ENCODE peak calls at places on chromosomes 3 and 15, in six cellular contexts. One of them, this sample, is unnamed.

GRCh38 chr15:33742807-33743206 is 225.5 kb upstream of the CHRM5 start:
- DNase-seq in left ventricle myocardium inferior: no peak
- DNase-seq in AG10803: peak; percentile 84
- DNase-seq in OCI-LY7: no peak
- DNase-seq in bronchial epithelial cell: no peak
- DNase-seq in GM23338: no peak
- DNase-seq in this sample: no peak

GRCh38 chr15:78050851-78051250 is 26.7 kb downstream of the TBC1D2B start:
- DNase-seq in left ventricle myocardium inferior: no peak
- DNase-seq in AG10803: peak; percentile 55
- DNase-seq in OCI-LY7: no peak
- DNase-seq in bronchial epithelial cell: no peak
- DNase-seq in GM23338: no peak
- DNase-seq in this sample: no peak

GRCh38 chr15:29071193-29071906 is 185.6 kb downstream of the APBA2 start:
- DNase-seq in left ventricle myocardium inferior: no peak
- DNase-seq in AG10803: no peak
- DNase-seq in OCI-LY7: no peak
- DNase-seq in bronchial epithelial cell: no peak
- DNase-seq in GM23338: no peak
- DNase-seq in this sample: no peak

GRCh38 chr3:186259612-186260383 is 102.2 kb downstream of the DGKG start:
- DNase-seq in left ventricle myocardium inferior: peak; percentile 53
- DNase-seq in AG10803: peak; percentile 36
- DNase-seq in OCI-LY7: peak; percentile 84
- DNase-seq in bronchial epithelial cell: peak; percentile 86
- DNase-seq in GM23338: peak; percentile 96
- DNase-seq in this sample: peak; percentile 36

GRCh38 chr3:107431298-107432012 is 54.2 kb downstream of the CCDC54 start:
- DNase-seq in left ventricle myocardium inferior: peak; percentile 75
- DNase-seq in AG10803: peak; percentile 67
- DNase-seq in OCI-LY7: peak; percentile 43
- DNase-seq in bronchial epithelial cell: no peak
- DNase-seq in GM23338: peak; percentile 91
- DNase-seq in this sample: no peak

GRCh38 chr3:25173610-25174009 is 254.5 kb upstream of the RARB start:
- DNase-seq in left ventricle myocardium inferior: no peak
- DNase-seq in AG10803: no peak
- DNase-seq in OCI-LY7: no peak
- DNase-seq in bronchial epithelial cell: no peak
- DNase-seq in GM23338: no peak
- DNase-seq in this sample: no peak

GRCh38 chr3:45182915-45183881 is 37.0 kb upstream of the CDCP1 start:
- DNase-seq in left ventricle myocardium inferior: no peak
- DNase-seq in AG10803: peak; percentile 76
- DNase-seq in OCI-LY7: no peak
- DNase-seq in bronchial epithelial cell: peak; percentile 96
- DNase-seq in GM23338: peak; percentile 43
- DNase-seq in this sample: no peak

GRCh38 chr3:82783188-82783587 is 1021.7 kb upstream of the GBE1 start:
- DNase-seq in left ventricle myocardium inferior: no peak
- DNase-seq in AG10803: no peak
- DNase-seq in OCI-LY7: no peak
- DNase-seq in bronchial epithelial cell: no peak
- DNase-seq in GM23338: no peak
- DNase-seq in this sample: no peak

GRCh38 chr15:28956491-28956890 is 70.7 kb downstream of the APBA2 start:
- DNase-seq in left ventricle myocardium inferior: no peak
- DNase-seq in AG10803: no peak
- DNase-seq in OCI-LY7: no peak
- DNase-seq in bronchial epithelial cell: no peak
- DNase-seq in GM23338: no peak
- DNase-seq in this sample: no peak

GRCh38 chr15:36947035-36947719 is 153.2 kb downstream of the MEIS2 start:
- DNase-seq in left ventricle myocardium inferior: no peak
- DNase-seq in AG10803: no peak
- DNase-seq in OCI-LY7: no peak
- DNase-seq in bronchial epithelial cell: no peak
- DNase-seq in GM23338: no peak
- DNase-seq in this sample: no peak

GRCh38 chr3:170499562-170500156 is 81.0 kb downstream of the CLDN11 start:
- DNase-seq in left ventricle myocardium inferior: no peak
- DNase-seq in AG10803: peak; percentile 89
- DNase-seq in OCI-LY7: peak; percentile 25
- DNase-seq in bronchial epithelial cell: peak; percentile 49
- DNase-seq in GM23338: peak; percentile 70
- DNase-seq in this sample: no peak

GRCh38 chr3:135964160-135964955 is 1.2 kb upstream of the PPP2R3A start:
- DNase-seq in left ventricle myocardium inferior: no peak
- DNase-seq in AG10803: no peak
- DNase-seq in OCI-LY7: no peak
- DNase-seq in bronchial epithelial cell: no peak
- DNase-seq in GM23338: peak; percentile 60
- DNase-seq in this sample: no peak

GRCh38 chr15:66151809-66152208 is 101.7 kb downstream of the MEGF11 start:
- DNase-seq in left ventricle myocardium inferior: peak; percentile 16
- DNase-seq in AG10803: no peak
- DNase-seq in OCI-LY7: no peak
- DNase-seq in bronchial epithelial cell: no peak
- DNase-seq in GM23338: peak; percentile 57
- DNase-seq in this sample: no peak

GRCh38 chr3:60542981-60543380 is 708.3 kb downstream of the FHIT start:
- DNase-seq in left ventricle myocardium inferior: no peak
- DNase-seq in AG10803: no peak
- DNase-seq in OCI-LY7: no peak
- DNase-seq in bronchial epithelial cell: no peak
- DNase-seq in GM23338: no peak
- DNase-seq in this sample: no peak

GRCh38 chr3:127822166-127822835 is at the start of gene MGLL:
- DNase-seq in left ventricle myocardium inferior: peak; percentile 49
- DNase-seq in AG10803: peak; percentile 42
- DNase-seq in OCI-LY7: no peak
- DNase-seq in bronchial epithelial cell: peak; percentile 40
- DNase-seq in GM23338: peak; percentile 53
- DNase-seq in this sample: no peak

GRCh38 chr3:127820871-127821853 is 1.2 kb downstream of the MGLL start:
- DNase-seq in left ventricle myocardium inferior: peak; percentile 42
- DNase-seq in AG10803: peak; percentile 62
- DNase-seq in OCI-LY7: no peak
- DNase-seq in bronchial epithelial cell: no peak
- DNase-seq in GM23338: no peak
- DNase-seq in this sample: no peak

GRCh38 chr3:127819086-127819485 is 3.2 kb downstream of the MGLL start:
- DNase-seq in left ventricle myocardium inferior: no peak
- DNase-seq in AG10803: no peak
- DNase-seq in OCI-LY7: no peak
- DNase-seq in bronchial epithelial cell: no peak
- DNase-seq in GM23338: no peak
- DNase-seq in this sample: no peak

GRCh38 chr3:127819656-127820055 is 2.7 kb downstream of the MGLL start:
- DNase-seq in left ventricle myocardium inferior: no peak
- DNase-seq in AG10803: no peak
- DNase-seq in OCI-LY7: no peak
- DNase-seq in bronchial epithelial cell: no peak
- DNase-seq in GM23338: no peak
- DNase-seq in this sample: no peak

GRCh38 chr3:127820221-127820870 is 2.0 kb downstream of the MGLL start:
- DNase-seq in left ventricle myocardium inferior: no peak
- DNase-seq in AG10803: peak; percentile 64
- DNase-seq in OCI-LY7: no peak
- DNase-seq in bronchial epithelial cell: peak; percentile 78
- DNase-seq in GM23338: peak; percentile 32
- DNase-seq in this sample: no peak
- H3K4me3 ChIP-seq in left ventricle myocardium inferior: peak overlapping the region; percentile 95
- H3K4me3 ChIP-seq in AG10803: peak overlapping the region; percentile 34
- H3K4me3 ChIP-seq in OCI-LY7: no peak overlapping the region
- H3K4me3 ChIP-seq in bronchial epithelial cell: peak overlapping the region; percentile 10
- H3K4me3 ChIP-seq in GM23338: no peak overlapping the region
- H3K4me3 ChIP-seq in this sample: peak overlapping the region; percentile 39

GRCh38 chr3:46708401-46709146 is 7.4 kb downstream of the TMIE start:
- DNase-seq in left ventricle myocardium inferior: peak; percentile 13
- DNase-seq in AG10803: no peak
- DNase-seq in OCI-LY7: no peak
- DNase-seq in bronchial epithelial cell: no peak
- DNase-seq in GM23338: no peak
- DNase-seq in this sample: no peak

GRCh38 chr3:46707601-46708011 is 6.4 kb downstream of the TMIE start:
- DNase-seq in left ventricle myocardium inferior: peak; percentile 10
- DNase-seq in AG10803: no peak
- DNase-seq in OCI-LY7: no peak
- DNase-seq in bronchial epithelial cell: no peak
- DNase-seq in GM23338: no peak
- DNase-seq in this sample: no peak

GRCh38 chr3:46706771-46707582 is 5.8 kb downstream of the TMIE start:
- DNase-seq in left ventricle myocardium inferior: peak; percentile 11
- DNase-seq in AG10803: no peak
- DNase-seq in OCI-LY7: no peak
- DNase-seq in bronchial epithelial cell: no peak
- DNase-seq in GM23338: peak; percentile 31
- DNase-seq in this sample: no peak

GRCh38 chr3:46705022-46705530 is 3.9 kb downstream of the TMIE start:
- DNase-seq in left ventricle myocardium inferior: peak; percentile 73
- DNase-seq in AG10803: peak; percentile 63
- DNase-seq in OCI-LY7: peak; percentile 65
- DNase-seq in bronchial epithelial cell: peak; percentile 51
- DNase-seq in GM23338: peak; percentile 78
- DNase-seq in this sample: no peak

GRCh38 chr3:46705751-46706572 is 4.8 kb downstream of the TMIE start:
- DNase-seq in left ventricle myocardium inferior: peak; percentile 13
- DNase-seq in AG10803: peak; percentile 83
- DNase-seq in OCI-LY7: no peak
- DNase-seq in bronchial epithelial cell: peak; percentile 42
- DNase-seq in GM23338: no peak
- DNase-seq in this sample: peak; percentile 33
- TF ChIP-seq CTCF in left ventricle myocardium inferior: no peak
- TF ChIP-seq CTCF in AG10803: peak; percentile 44
- TF ChIP-seq CTCF in OCI-LY7: no peak
- TF ChIP-seq CTCF in bronchial epithelial cell: no peak
- TF ChIP-seq CTCF in GM23338: no peak
- TF ChIP-seq CTCF in this sample: peak; percentile 27

DNA sequence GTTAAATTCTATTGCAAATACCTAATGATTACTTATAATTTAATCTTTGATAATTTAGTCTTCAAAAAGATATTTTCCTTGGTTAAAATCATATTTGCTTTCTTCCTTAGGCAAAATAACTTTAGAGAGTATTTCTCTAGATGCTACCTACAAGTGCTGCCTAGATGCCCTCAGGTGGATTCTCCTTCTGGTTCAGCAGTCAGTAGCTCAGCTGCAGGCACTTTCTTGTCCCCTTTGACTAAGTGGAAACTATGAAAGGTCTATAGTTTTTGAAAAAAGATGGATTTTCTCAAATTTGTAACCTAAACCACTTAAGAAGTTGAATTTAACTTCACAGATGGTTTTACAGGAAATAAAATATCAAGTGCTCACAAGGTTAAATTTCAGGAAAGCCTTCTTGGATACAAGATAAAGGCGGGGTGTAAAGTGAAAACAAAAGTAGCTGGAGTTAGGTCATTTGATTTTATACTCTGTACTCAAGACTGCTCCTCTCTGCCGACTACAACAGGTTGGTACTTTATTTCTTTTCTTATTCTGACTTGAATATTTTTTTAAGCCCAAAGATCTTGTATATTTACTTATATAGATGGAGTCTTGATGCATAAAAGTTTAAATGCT is at the start of gene ACKR4:
- DNase-seq in left ventricle myocardium inferior: no peak
- DNase-seq in AG10803: peak; percentile 36
- DNase-seq in OCI-LY7: peak; percentile 44
- DNase-seq in bronchial epithelial cell: no peak
- DNase-seq in GM23338: no peak
- DNase-seq in this sample: no peak
- H3K4me3 ChIP-seq in left ventricle myocardium inferior: peak within 1 kb of the TSS; percentile 51
- H3K4me3 ChIP-seq in AG10803: peak within 1 kb of the TSS; percentile 59
- H3K4me3 ChIP-seq in OCI-LY7: peak within 1 kb of the TSS; percentile 68
- H3K4me3 ChIP-seq in bronchial epithelial cell: no peak within 1 kb of the TSS
- H3K4me3 ChIP-seq in GM23338: no peak within 1 kb of the TSS
- H3K4me3 ChIP-seq in this sample: no peak within 1 kb of the TSS

DNA sequence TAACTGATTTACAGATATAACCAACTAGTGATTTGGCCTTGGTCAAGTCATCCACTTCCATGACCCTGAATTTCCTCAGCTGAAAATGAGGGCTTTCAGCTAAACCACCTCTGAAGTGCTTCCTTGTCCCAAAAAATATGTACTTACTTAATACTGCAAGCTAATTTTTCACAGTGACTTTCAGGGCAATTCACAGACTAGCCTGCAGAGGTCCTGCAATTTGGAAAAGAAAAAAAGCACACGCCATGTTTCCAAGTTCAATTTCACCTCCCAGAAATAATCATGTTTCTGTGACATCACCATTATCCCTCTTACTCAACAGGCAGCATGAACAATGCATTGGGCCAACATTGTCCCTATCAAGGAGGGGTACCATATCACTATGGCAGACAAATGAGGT is 218.2 kb downstream of the SHOX2 start:
- DNase-seq in left ventricle myocardium inferior: no peak
- DNase-seq in AG10803: no peak
- DNase-seq in OCI-LY7: no peak
- DNase-seq in bronchial epithelial cell: no peak
- DNase-seq in GM23338: peak; percentile 21
- DNase-seq in this sample: no peak
- TF ChIP-seq CTCF in left ventricle myocardium inferior: no peak
- TF ChIP-seq CTCF in AG10803: no peak
- TF ChIP-seq CTCF in OCI-LY7: peak; percentile 27
- TF ChIP-seq CTCF in bronchial epithelial cell: no peak
- TF ChIP-seq CTCF in GM23338: peak; percentile 28
- TF ChIP-seq CTCF in this sample: no peak

GRCh38 chr3:32420138-32420981 is 28.7 kb downstream of the CMTM7 start:
- DNase-seq in left ventricle myocardium inferior: no peak
- DNase-seq in AG10803: no peak
- DNase-seq in OCI-LY7: peak; percentile 74
- DNase-seq in bronchial epithelial cell: peak; percentile 94
- DNase-seq in GM23338: peak; percentile 73
- DNase-seq in this sample: no peak
- H3K4me3 ChIP-seq in left ventricle myocardium inferior: no peak overlapping the region
- H3K4me3 ChIP-seq in AG10803: no peak overlapping the region
- H3K4me3 ChIP-seq in OCI-LY7: peak overlapping the region; percentile 47
- H3K4me3 ChIP-seq in bronchial epithelial cell: no peak overlapping the region
- H3K4me3 ChIP-seq in GM23338: no peak overlapping the region
- H3K4me3 ChIP-seq in this sample: no peak overlapping the region

GRCh38 chr15:100863406-100864198 is 16.0 kb upstream of the ALDH1A3 start:
- DNase-seq in left ventricle myocardium inferior: peak; percentile 74
- DNase-seq in AG10803: peak; percentile 69
- DNase-seq in OCI-LY7: no peak
- DNase-seq in bronchial epithelial cell: no peak
- DNase-seq in GM23338: no peak
- DNase-seq in this sample: no peak

GRCh38 chr15:100867476-100867875 is 12.2 kb upstream of the ALDH1A3 start:
- DNase-seq in left ventricle myocardium inferior: no peak
- DNase-seq in AG10803: no peak
- DNase-seq in OCI-LY7: no peak
- DNase-seq in bronchial epithelial cell: no peak
- DNase-seq in GM23338: no peak
- DNase-seq in this sample: no peak

GRCh38 chr15:100866386-100867330 is 13.0 kb upstream of the ALDH1A3 start:
- DNase-seq in left ventricle myocardium inferior: no peak
- DNase-seq in AG10803: no peak
- DNase-seq in OCI-LY7: no peak
- DNase-seq in bronchial epithelial cell: no peak
- DNase-seq in GM23338: no peak
- DNase-seq in this sample: no peak

GRCh38 chr15:100873029-100873677 is 6.5 kb upstream of the ALDH1A3 start:
- DNase-seq in left ventricle myocardium inferior: no peak
- DNase-seq in AG10803: peak; percentile 95
- DNase-seq in OCI-LY7: peak; percentile 77
- DNase-seq in bronchial epithelial cell: peak; percentile 92
- DNase-seq in GM23338: peak; percentile 86
- DNase-seq in this sample: peak; percentile 73

GRCh38 chr15:100869151-100869999 is 10.3 kb upstream of the ALDH1A3 start:
- DNase-seq in left ventricle myocardium inferior: no peak
- DNase-seq in AG10803: no peak
- DNase-seq in OCI-LY7: peak; percentile 14
- DNase-seq in bronchial epithelial cell: no peak
- DNase-seq in GM23338: peak; percentile 71
- DNase-seq in this sample: no peak
- TF ChIP-seq CTCF in left ventricle myocardium inferior: no peak
- TF ChIP-seq CTCF in AG10803: peak; percentile 39
- TF ChIP-seq CTCF in OCI-LY7: peak; percentile 85
- TF ChIP-seq CTCF in bronchial epithelial cell: peak; percentile 33
- TF ChIP-seq CTCF in GM23338: peak; percentile 99
- TF ChIP-seq CTCF in this sample: peak; percentile 18